ENCODE peak calls at places on chromosomes 11 and 22, in four cellular contexts. One of them, this sample, is unnamed.

GRCh38 chr22:44497218-44497903 is 672 bp downstream of the RTL6 start:
- DNase-seq in sigmoid colon: peak; percentile 72
- DNase-seq in Karpas-422: no peak
- DNase-seq in pancreas: peak; percentile 74
- DNase-seq in this sample: no peak

GRCh38 chr11:78040691-78041379 is 17.8 kb upstream of the KCTD14 start:
- DNase-seq in sigmoid colon: no peak
- DNase-seq in Karpas-422: peak; percentile 39
- DNase-seq in pancreas: no peak
- DNase-seq in this sample: no peak

GRCh38 chr22:40542821-40543540 is 93.5 kb downstream of the MRTFA start:
- DNase-seq in sigmoid colon: no peak
- DNase-seq in Karpas-422: no peak
- DNase-seq in pancreas: no peak
- DNase-seq in this sample: no peak

GRCh38 chr11:85076535-85077330 is 550.4 kb downstream of the DLG2 start:
- DNase-seq in sigmoid colon: no peak
- DNase-seq in Karpas-422: no peak
- DNase-seq in pancreas: no peak
- DNase-seq in this sample: no peak

GRCh38 chr22:43990044-43990443 is 34.1 kb upstream of the PARVB start:
- DNase-seq in sigmoid colon: peak; percentile 44
- DNase-seq in Karpas-422: no peak
- DNase-seq in pancreas: no peak
- DNase-seq in this sample: no peak

GRCh38 chr11:134644489-134645456 is 232.7 kb upstream of the B3GAT1 start:
- DNase-seq in sigmoid colon: peak; percentile 50
- DNase-seq in Karpas-422: no peak
- DNase-seq in pancreas: no peak
- DNase-seq in this sample: no peak

GRCh38 chr11:626475-627272 is at the start of gene SCT:
- DNase-seq in sigmoid colon: peak; percentile 62
- DNase-seq in Karpas-422: no peak
- DNase-seq in pancreas: peak; percentile 78
- DNase-seq in this sample: no peak

GRCh38 chr22:50483556-50483955 is 2.2 kb downstream of the ADM2 start:
- DNase-seq in sigmoid colon: peak; percentile 68
- DNase-seq in Karpas-422: no peak
- DNase-seq in pancreas: peak; percentile 76
- DNase-seq in this sample: no peak

GRCh38 chr11:20162824-20163777 is 2.8 kb upstream of the DBX1 start:
- DNase-seq in sigmoid colon: no peak
- DNase-seq in Karpas-422: no peak
- DNase-seq in pancreas: peak; percentile 51
- DNase-seq in this sample: no peak

GRCh38 chr11:64250875-64251721 is at the start of gene PLCB3:
- DNase-seq in sigmoid colon: peak; percentile 79
- DNase-seq in Karpas-422: peak; percentile 82
- DNase-seq in pancreas: peak; percentile 87
- DNase-seq in this sample: peak; percentile 70

This sample was measured in OCI-LY7.